ENCODE peak calls at places on chromosomes 6 and 20, in nine cellular contexts. L, W, V, K, Q, U, Z, S and T are unnamed samples.

GRCh38 chr20:62186887-62187866 is 4.3 kb downstream of the MTG2 start:
- DNase-seq in L (no peak), V (peak), K (peak), U (peak), Q (no peak), S (no peak), W (peak), Z (no peak), T (no peak)

GRCh38 chr6:81606965-81607381 is 145.5 kb downstream of the TENT5A start:
- DNase-seq in Q (no peak), K (no peak), U (peak), V (peak), Z (no peak), S (peak), W (no peak), L (no peak), T (no peak)

GRCh38 chr6:121645100-121645745 is 209.8 kb downstream of the GJA1 start:
- DNase-seq in K (no peak), Z (no peak), V (no peak), L (no peak), W (no peak), Q (no peak), U (peak), S (peak), T (no peak)

GRCh38 chr6:16721977-16722376 is 39.3 kb downstream of the ATXN1 start:
- DNase-seq in U (no peak), Q (no peak), W (peak), L (no peak), V (peak), Z (no peak), K (no peak), S (no peak), T (no peak)

GRCh38 chr6:1901556-1901955 is 291.8 kb downstream of the FOXC1 start:
- DNase-seq in Q (no peak), S (no peak), V (peak), W (no peak), Z (no peak), U (peak), K (no peak), L (no peak), T (no peak)

GRCh38 chr20:62959101-62959971 is 6.8 kb downstream of the SLC17A9 start:
- DNase-seq in K (no peak), Z (no peak), Q (no peak), S (no peak), W (no peak), L (no peak), U (no peak), V (no peak), T (no peak)

GRCh38 chr6:106098383-106099234 is 12.5 kb downstream of the PRDM1 start:
- DNase-seq in K (no peak), V (peak), Q (no peak), U (peak), S (no peak), L (peak), W (peak), Z (no peak), T (peak)

GRCh38 chr20:54704032-54704635 is 228.7 kb downstream of the DOK5 start:
- DNase-seq in Z (no peak), W (no peak), Q (no peak), L (no peak), V (no peak), U (no peak), S (no peak), K (no peak), T (no peak)

GRCh38 chr6:167667204-167668018 is 159.3 kb upstream of the AFDN start:
- DNase-seq in Q (no peak), W (no peak), S (no peak), U (no peak), K (no peak), L (no peak), V (no peak), Z (no peak), T (no peak)

GRCh38 chr6:26240157-26240980 is 124.6 kb upstream of the BTN3A2 start:
- DNase-seq in Z (peak), L (peak), Q (no peak), V (peak), S (peak), K (peak), U (peak), W (peak), T (no peak)

GRCh38 chr6:5695260-5696245 is 311.2 kb downstream of the NRN1 start:
- DNase-seq in Z (no peak), W (peak), L (no peak), K (no peak), S (peak), Q (no peak), V (no peak), U (peak), T (no peak)

GRCh38 chr20:51797357-51798025 is 4.8 kb downstream of the SALL4 start:
- DNase-seq in S (peak), Q (no peak), V (no peak), W (no peak), Z (no peak), U (peak), L (no peak), K (peak), T (no peak)

GRCh38 chr6:139882977-139883728 is 508.7 kb upstream of the CITED2 start:
- DNase-seq in W (no peak), Q (no peak), U (peak), V (peak), Z (no peak), K (peak), S (no peak), L (no peak), T (no peak)

GRCh38 chr6:35922139-35922554 is 1.2 kb upstream of the SRPK1 start:
- DNase-seq in V (no peak), W (no peak), U (no peak), K (no peak), S (no peak), Q (no peak), Z (no peak), L (no peak), T (no peak)

GRCh38 chr6:46648869-46649488 is 3.6 kb downstream of the CYP39A1 start:
- DNase-seq in W (no peak), V (no peak), Q (no peak), L (no peak), S (no peak), U (no peak), K (no peak), Z (no peak), T (no peak)

GRCh38 chr20:58868795-58869194 is 16.3 kb downstream of the GNAS start:
- DNase-seq in S (no peak), L (no peak), Q (no peak), V (no peak), U (no peak), Z (no peak), K (no peak), W (no peak), T (no peak)

GRCh38 chr6:101445527-101445926 is 52.0 kb downstream of the GRIK2 start:
- DNase-seq in L (no peak), V (peak), K (no peak), W (no peak), Z (no peak), U (peak), Q (no peak), S (peak), T (no peak)

GRCh38 chr20:46022411-46023147 is 6.4 kb upstream of the SLC12A5 start:
- DNase-seq in Z (peak), Q (peak), U (peak), L (peak), V (no peak), K (peak), S (no peak), W (peak), T (peak)

GRCh38 chr6:47195251-47195650 is 114.5 kb downstream of the TNFRSF21 start:
- DNase-seq in V (no peak), Z (peak), U (peak), K (peak), W (peak), Q (no peak), S (no peak), L (no peak), T (no peak)

GRCh38 chr6:118203421-118204000 is 296.4 kb downstream of the SLC35F1 start:
- DNase-seq in Q (no peak), W (no peak), U (no peak), K (no peak), Z (no peak), V (peak), L (no peak), S (no peak), T (no peak)

GRCh38 chr6:129183681-129184216 is 300.8 kb downstream of the LAMA2 start:
- DNase-seq in S (no peak), V (peak), L (no peak), Z (no peak), W (no peak), U (peak), Q (no peak), K (no peak), T (no peak)

GRCh38 chr20:25496165-25496967 is 88.9 kb downstream of the GINS1 start:
- DNase-seq in K (no peak), S (no peak), V (no peak), Z (no peak), L (no peak), Q (no peak), W (no peak), U (no peak), T (no peak)

GRCh38 chr6:149592983-149593382 is 26.8 kb downstream of the GINM1 start:
- DNase-seq in U (no peak), Q (no peak), Z (no peak), V (no peak), S (no peak), L (no peak), K (no peak), W (no peak), T (no peak)

GRCh38 chr6:100633096-100633766 is 168.5 kb upstream of the SIM1 start:
- DNase-seq in S (peak), V (peak), W (no peak), K (no peak), Z (no peak), L (no peak), Q (peak), U (peak), T (peak)

GRCh38 chr6:64010646-64011045 is 375.0 kb downstream of the PHF3 start:
- DNase-seq in W (no peak), L (no peak), S (no peak), Z (no peak), V (no peak), U (no peak), K (no peak), Q (no peak), T (no peak)

GRCh38 chr6:144613859-144614258 is 328.7 kb downstream of the UTRN start:
- DNase-seq in W (no peak), Z (no peak), U (peak), S (no peak), L (no peak), Q (no peak), K (no peak), V (peak), T (no peak)

GRCh38 chr6:119112856-119113530 is 34.5 kb upstream of the FAM184A start:
- DNase-seq in Z (no peak), V (no peak), L (no peak), Q (no peak), W (no peak), S (no peak), K (no peak), U (no peak), T (no peak)

GRCh38 chr6:141326426-141326825 is 806.3 kb upstream of the GJE1 start:
- DNase-seq in U (peak), L (no peak), V (peak), Z (no peak), S (peak), Q (peak), K (no peak), W (no peak), T (peak)

GRCh38 chr6:127459231-127459641 is at the start of gene KIAA0408:
- DNase-seq in K (peak), U (peak), W (peak), L (no peak), V (no peak), S (no peak), Q (no peak), Z (peak), T (no peak)

GRCh38 chr6:33286946-33287914 is 1.8 kb downstream of the WDR46 start:
- DNase-seq in Z (no peak), V (no peak), Q (no peak), U (no peak), L (no peak), W (no peak), S (no peak), K (no peak), T (no peak)

GRCh38 chr20:32507998-32508774 is 76.9 kb downstream of the NOL4L start:
- DNase-seq in Z (no peak), W (no peak), K (no peak), L (no peak), Q (no peak), U (no peak), V (no peak), S (no peak), T (no peak)

GRCh38 chr6:140051521-140052455 is 677.3 kb upstream of the CITED2 start:
- DNase-seq in Q (peak), L (no peak), V (peak), K (no peak), S (peak), U (peak), W (no peak), Z (no peak), T (no peak)

GRCh38 chr6:39899540-39900295 is 34.5 kb downstream of the MOCS1 start:
- DNase-seq in K (no peak), W (no peak), V (no peak), L (no peak), S (no peak), Q (no peak), U (peak), Z (no peak), T (no peak)

GRCh38 chr6:37048851-37049734 is 43.6 kb downstream of the FGD2 start:
- DNase-seq in Q (no peak), V (peak), L (peak), Z (no peak), U (peak), K (no peak), W (peak), S (peak), T (peak)

GRCh38 chr20:38934530-38934929 is 8.3 kb downstream of the FAM83D start:
- DNase-seq in V (no peak), Z (no peak), W (no peak), S (no peak), Q (no peak), U (no peak), L (no peak), K (no peak), T (no peak)

GRCh38 chr6:55445648-55446204 is 118.5 kb downstream of the GFRAL start:
- DNase-seq in Z (no peak), L (no peak), W (peak), V (peak), S (peak), Q (no peak), U (peak), K (peak), T (peak)
- TF ChIP-seq CTCF in Z (peak), L (no peak), W (no peak), V (peak), S (peak), Q (peak), U (peak), K (peak), T (peak)

DNA sequence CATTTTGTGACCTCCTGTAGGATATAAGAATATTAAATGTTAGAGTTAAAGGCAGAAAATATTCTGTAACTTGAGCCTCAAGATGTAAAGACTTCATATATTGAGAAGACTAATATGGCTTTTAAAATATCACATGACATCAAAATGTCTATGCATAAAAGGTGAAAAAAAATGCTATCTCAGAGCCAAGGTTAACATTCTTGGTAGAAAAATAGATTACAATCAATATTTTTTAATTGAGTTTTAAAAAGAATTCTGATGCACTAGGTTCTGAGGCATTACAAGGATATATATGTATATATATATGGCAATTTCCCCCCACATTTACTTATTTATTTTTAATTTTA is 46.2 kb upstream of the RAB23 start:
- DNase-seq in W (no peak), S (no peak), V (no peak), L (no peak), Q (no peak), K (no peak), U (no peak), Z (no peak), T (no peak)
- TF ChIP-seq CTCF in W (no peak), S (no peak), V (no peak), L (no peak), Q (no peak), K (no peak), U (no peak), Z (no peak), T (no peak)

DNA sequence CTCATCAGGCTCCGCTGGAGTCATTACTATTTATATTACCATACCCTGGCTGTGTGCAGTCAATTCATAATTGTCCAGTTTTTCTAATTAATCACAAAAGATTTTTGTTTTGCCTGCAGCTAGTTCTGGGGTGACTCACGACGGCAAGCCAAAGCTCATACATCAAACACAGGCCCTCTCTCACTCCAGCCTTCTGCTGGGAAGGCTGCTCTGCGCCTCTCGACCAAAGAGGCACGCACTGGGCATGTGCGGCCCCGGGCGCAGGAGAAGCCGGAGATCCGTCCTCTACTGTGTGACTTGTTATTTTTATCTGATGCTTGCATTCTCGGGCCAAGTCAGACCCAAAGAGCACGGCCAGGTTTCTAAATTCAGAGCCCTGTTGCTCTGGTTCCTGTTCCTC is 98.5 kb downstream of the TFAP2A start:
- DNase-seq in Q (no peak), V (peak), W (no peak), S (peak), Z (no peak), U (peak), L (no peak), K (no peak), T (peak)
- TF ChIP-seq CTCF in Q (no peak), V (no peak), W (no peak), S (no peak), Z (no peak), U (no peak), L (no peak), K (no peak), T (no peak)

GRCh38 chr20:16241911-16242310 is 331.3 kb downstream of the KIF16B start:
- DNase-seq in S (no peak), L (no peak), Q (no peak), U (no peak), V (peak), K (peak), Z (no peak), W (no peak), T (no peak)
- TF ChIP-seq CTCF in S (no peak), L (peak), Q (no peak), U (no peak), V (no peak), K (no peak), Z (no peak), W (no peak), T (no peak)

GRCh38 chr20:12358006-12358654 is 440.4 kb downstream of the BTBD3 start:
- DNase-seq in W (no peak), V (no peak), U (no peak), K (peak), Z (no peak), L (no peak), Q (no peak), S (no peak), T (no peak)
- TF ChIP-seq CTCF in W (no peak), V (peak), U (no peak), K (peak), Z (no peak), L (no peak), Q (no peak), S (peak), T (no peak)

DNA sequence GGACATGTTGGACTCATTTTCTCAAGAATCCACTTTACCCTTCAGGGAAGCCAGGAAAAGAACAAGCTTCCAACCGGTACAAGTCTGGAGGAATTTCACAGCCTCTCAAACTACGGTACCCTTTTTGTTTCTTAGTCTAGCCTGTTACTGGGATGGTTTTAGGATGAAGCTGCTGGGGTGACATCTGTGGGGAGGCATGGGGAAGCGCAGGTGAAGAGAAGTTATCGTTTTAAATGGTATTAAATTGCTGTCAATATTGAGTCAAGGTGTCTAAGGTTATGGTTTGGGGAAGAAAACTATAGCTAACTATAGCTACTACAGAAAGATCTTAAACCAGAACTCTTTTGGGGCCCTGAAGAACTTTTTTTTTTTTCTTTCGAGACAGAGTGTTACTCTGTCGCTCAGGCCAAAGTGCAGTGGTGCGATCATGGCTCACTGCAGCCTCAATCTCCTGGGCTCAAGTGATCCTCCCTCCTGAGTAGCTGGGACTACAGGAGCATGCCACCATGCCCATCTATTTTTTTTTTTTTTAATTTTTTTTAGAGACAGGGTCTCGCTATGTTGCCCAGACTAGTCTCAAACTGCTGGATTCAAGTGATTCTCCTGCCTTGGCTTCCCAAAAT is 128.7 kb downstream of the RIN2 start:
- DNase-seq in Z (no peak), U (peak), S (no peak), K (peak), W (peak), Q (peak), L (no peak), V (peak), T (no peak)
- TF ChIP-seq CTCF in Z (no peak), U (peak), S (peak), K (peak), W (no peak), Q (peak), L (no peak), V (peak), T (no peak)

DNA sequence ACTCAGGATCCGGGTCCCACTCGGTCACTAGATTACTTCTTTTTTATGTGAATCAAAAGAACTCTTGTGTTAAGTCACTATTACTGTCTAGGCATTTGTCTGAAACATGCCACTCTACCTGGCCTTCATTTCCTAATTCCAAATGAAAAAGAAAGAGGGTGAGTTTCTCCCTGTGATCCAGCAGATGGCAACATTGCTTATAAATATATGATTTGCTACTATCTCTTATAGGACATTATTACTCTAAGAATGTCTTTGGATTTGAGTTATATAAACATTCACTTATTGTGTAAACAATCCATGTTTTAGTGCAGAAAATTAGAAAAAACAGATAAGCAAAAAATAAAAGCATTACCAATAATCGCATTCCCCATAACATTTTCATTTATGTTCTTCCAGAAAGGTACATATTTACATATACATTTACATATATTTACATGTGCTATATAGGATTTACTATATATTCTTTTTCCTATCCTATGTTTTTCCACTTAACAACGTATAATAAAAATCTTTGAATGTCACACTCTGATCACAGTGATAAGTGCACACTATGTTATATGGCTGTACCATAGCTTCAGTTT is 66.9 kb downstream of the FAXC start:
- DNase-seq in Q (no peak), Z (no peak), W (no peak), K (peak), V (peak), L (no peak), U (peak), S (peak), T (no peak)
- TF ChIP-seq CTCF in Q (peak), Z (no peak), W (no peak), K (peak), V (peak), L (no peak), U (peak), S (peak), T (no peak)